ENCODE peak calls at places on chromosomes 11 and 22, in eight cellular contexts. O, S, P, F, Y, I, R and C are unnamed samples.
A peak's percentile ranks its signal among the peaks of the same experiment; 100 is the strongest.

GRCh38 chr11:5690216-5690615 is 626 bp downstream of the TRIM22 start:
- DNase-seq in O (no peak), S (peak; percentile 40), P (no peak), F (no peak), Y (no peak), I (no peak), R (no peak), C (no peak)

GRCh38 chr11:74783241-74783871 is 34.7 kb downstream of the RNF169 start:
- DNase-seq in O (no peak), S (peak; percentile 76), P (no peak), F (no peak), Y (no peak), I (peak; percentile 84), R (no peak), C (peak; percentile 44)

GRCh38 chr22:31496735-31497146 is 405 bp downstream of the SFI1 start:
- DNase-seq in O (no peak), S (no peak), P (no peak), F (peak; percentile 82), Y (no peak), I (no peak), R (no peak), C (no peak)

GRCh38 chr22:47106806-47107205 is 344.4 kb downstream of the TBC1D22A start:
- DNase-seq in O (no peak), S (no peak), P (no peak), F (no peak), Y (no peak), I (no peak), R (no peak), C (no peak)

GRCh38 chr11:75734491-75735180 is 17.0 kb downstream of the MOGAT2 start:
- DNase-seq in O (no peak), S (no peak), P (no peak), F (no peak), Y (peak; percentile 87), I (peak; percentile 46), R (no peak), C (no peak)

GRCh38 chr22:37082251-37082650 is 27.3 kb downstream of the TMPRSS6 start:
- DNase-seq in O (no peak), S (peak; percentile 7), P (no peak), F (no peak), Y (no peak), I (no peak), R (no peak), C (no peak)

GRCh38 chr11:73215191-73216134 is 2.6 kb upstream of the P2RY2 start:
- DNase-seq in O (no peak), S (no peak), P (no peak), F (no peak), Y (peak; percentile 39), I (no peak), R (no peak), C (no peak)

GRCh38 chr11:64620286-64620962 is 29.4 kb downstream of the SLC22A12 start:
- DNase-seq in O (no peak), S (no peak), P (no peak), F (no peak), Y (peak; percentile 80), I (no peak), R (no peak), C (no peak)

GRCh38 chr11:64745523-64746328 is 1.8 kb upstream of the RASGRP2 start:
- DNase-seq in O (peak; percentile 71), S (peak; percentile 22), P (peak; percentile 96), F (peak; percentile 98), Y (peak; percentile 68), I (no peak), R (peak; percentile 80), C (no peak)

GRCh38 chr22:20111045-20111688 is 4.7 kb upstream of the RANBP1 start:
- DNase-seq in O (peak; percentile 58), S (peak; percentile 5), P (peak; percentile 22), F (peak; percentile 42), Y (no peak), I (peak; percentile 26), R (no peak), C (no peak)

GRCh38 chr11:66912361-66912760 is 45.8 kb downstream of the PC start:
- DNase-seq in O (no peak), S (no peak), P (no peak), F (peak; percentile 55), Y (no peak), I (no peak), R (no peak), C (no peak)

GRCh38 chr11:66914505-66914904 is 43.7 kb downstream of the PC start:
- DNase-seq in O (no peak), S (no peak), P (no peak), F (no peak), Y (no peak), I (no peak), R (no peak), C (no peak)

GRCh38 chr11:66912963-66913362 is 45.2 kb downstream of the PC start:
- DNase-seq in O (no peak), S (no peak), P (no peak), F (no peak), Y (no peak), I (no peak), R (no peak), C (no peak)

GRCh38 chr11:66915866-66916265 is 42.3 kb downstream of the PC start:
- DNase-seq in O (no peak), S (no peak), P (no peak), F (no peak), Y (no peak), I (no peak), R (no peak), C (no peak)

DNA sequence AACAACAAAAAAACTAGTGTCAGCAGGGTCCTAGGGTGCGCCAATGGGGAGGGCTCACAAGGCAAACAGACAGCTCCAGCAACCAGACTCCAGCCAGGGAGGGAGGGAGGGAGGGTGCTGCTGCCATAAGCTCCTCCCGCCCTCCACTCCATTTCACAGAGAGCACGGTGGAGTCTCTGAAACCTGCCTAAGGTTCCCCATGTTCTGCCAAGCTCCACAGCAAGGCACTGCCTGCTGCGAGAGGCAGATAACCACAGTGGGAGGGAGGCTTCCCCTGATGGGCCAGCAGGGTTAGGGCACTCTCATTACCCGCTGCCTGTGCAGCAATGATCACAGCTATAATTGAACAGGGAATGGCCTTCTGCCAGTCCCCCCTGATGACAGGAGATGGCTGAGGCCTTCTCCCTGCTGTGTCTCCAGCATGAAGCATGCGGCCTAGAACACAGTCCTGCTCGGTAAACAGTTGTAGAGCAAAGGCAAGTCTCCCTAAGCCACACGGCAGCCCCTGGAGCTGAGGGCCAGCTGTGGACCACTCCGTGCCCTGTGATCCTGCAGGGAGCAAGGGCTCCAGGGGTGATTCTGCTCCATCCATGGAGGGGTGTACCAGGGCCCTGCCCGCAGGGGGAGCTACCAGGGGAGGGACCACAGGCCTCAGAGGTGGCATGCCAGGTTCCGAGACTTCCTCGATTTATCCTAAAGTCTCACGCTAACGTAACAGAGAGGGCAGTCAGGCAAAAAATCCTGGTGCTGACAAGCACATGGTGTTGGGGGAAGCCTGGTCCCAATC is 42.9 kb downstream of the PC start:
- DNase-seq in O (no peak), S (no peak), P (peak; percentile 36), F (no peak), Y (no peak), I (no peak), R (no peak), C (no peak)
- TF ChIP-seq CTCF in O (no peak), S (no peak), P (no peak), F (no peak), Y (no peak), I (peak; percentile 27), R (no peak), C (no peak)

GRCh38 chr11:114308689-114309089 is 12.5 kb downstream of the NNMT start:
- DNase-seq in O (no peak), S (no peak), P (no peak), F (no peak), Y (no peak), I (no peak), R (peak; percentile 42), C (peak; percentile 25)
- H3K4me3 ChIP-seq in O (no peak overlapping the region), S (no peak overlapping the region), P (no peak overlapping the region), F (no peak overlapping the region), Y (no peak overlapping the region), I (no peak overlapping the region), R (no peak overlapping the region), C (no peak overlapping the region)

GRCh38 chr22:23272834-23273233 is 92.5 kb downstream of the BCR start:
- DNase-seq in O (no peak), S (no peak), P (no peak), F (peak; percentile 59), Y (no peak), I (no peak), R (no peak), C (no peak)

GRCh38 chr22:23272371-23272770 is 92.1 kb downstream of the BCR start:
- DNase-seq in O (no peak), S (no peak), P (no peak), F (peak; percentile 60), Y (no peak), I (no peak), R (no peak), C (no peak)

GRCh38 chr22:23274146-23274526 is 93.8 kb downstream of the BCR start:
- DNase-seq in O (no peak), S (no peak), P (no peak), F (no peak), Y (no peak), I (no peak), R (no peak), C (no peak)

GRCh38 chr22:23274891-23275694 is 94.8 kb downstream of the BCR start:
- DNase-seq in O (no peak), S (no peak), P (no peak), F (peak; percentile 45), Y (no peak), I (no peak), R (no peak), C (no peak)

DNA sequence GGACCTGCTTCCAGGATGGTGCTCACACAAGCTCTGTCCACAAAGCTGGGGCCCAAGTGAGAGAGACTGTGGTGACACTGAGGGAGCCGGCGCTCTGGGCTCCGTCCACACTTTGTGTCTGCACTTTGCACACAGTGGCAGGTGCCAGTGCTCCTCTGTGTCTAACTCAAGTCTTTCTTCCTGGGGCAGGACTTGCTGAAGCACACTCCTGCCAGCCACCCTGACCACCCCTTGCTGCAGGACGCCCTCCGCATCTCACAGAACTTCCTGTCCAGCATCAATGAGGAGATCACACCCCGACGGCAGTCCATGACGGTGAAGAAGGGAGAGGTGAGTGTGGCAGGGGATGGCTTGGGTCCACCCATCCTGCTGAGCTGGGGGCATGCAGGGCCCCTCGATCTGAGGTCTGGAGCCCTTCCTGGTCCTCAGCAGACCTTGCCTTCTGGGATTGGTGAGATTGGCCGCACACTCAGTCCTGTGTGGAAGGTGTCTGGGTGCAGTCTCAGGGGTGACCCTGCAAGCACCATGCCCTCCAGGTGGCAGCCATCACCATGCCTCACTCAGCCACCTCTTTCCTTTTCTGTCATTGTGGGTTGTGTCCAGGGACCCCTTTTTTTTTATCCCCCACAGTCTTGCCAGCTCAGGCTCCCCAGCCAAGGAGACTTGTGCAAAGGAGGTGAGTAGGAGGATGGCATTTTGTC is 93.3 kb downstream of the BCR start:
- DNase-seq in O (no peak), S (no peak), P (no peak), F (no peak), Y (no peak), I (no peak), R (no peak), C (no peak)
- H3K36me3 ChIP-seq in O (peaks cover 76% of the 10 kb centered on the region), S (peaks cover 48% of the 10 kb centered on the region), P (peaks cover 70% of the 10 kb centered on the region), F (peaks cover 31% of the 10 kb centered on the region), Y (peaks cover 57% of the 10 kb centered on the region), I (no peaks in the 10 kb centered on the region), R (peaks cover 52% of the 10 kb centered on the region), C (peaks cover 21% of the 10 kb centered on the region)

DNA sequence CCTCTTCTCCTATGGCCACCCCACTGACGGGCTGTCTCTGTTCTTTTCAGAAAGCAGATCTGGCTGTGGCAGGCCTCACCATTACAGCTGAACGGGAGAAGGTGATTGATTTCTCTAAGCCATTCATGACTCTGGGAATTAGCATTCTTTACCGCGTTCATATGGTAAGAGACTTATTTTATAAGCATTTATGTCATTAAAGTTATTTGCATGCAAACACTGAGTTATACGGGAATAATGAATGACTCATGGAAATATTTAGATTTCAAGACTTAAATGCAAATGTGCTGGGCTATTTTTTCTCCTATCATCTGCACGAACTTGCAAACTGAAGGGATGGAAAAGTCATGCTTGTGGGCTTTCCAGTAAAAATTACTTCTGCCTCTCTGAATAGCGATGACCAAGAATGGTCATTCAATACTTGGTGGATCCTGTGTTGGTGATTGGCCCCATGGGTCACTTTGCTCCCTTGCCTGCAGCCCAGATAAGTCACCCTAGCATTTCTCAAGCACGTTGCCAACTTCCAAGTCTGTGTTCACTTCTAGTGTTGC is 83.5 kb upstream of the TBCEL start:
- DNase-seq in O (no peak), S (peak; percentile 20), P (no peak), F (no peak), Y (no peak), I (no peak), R (no peak), C (no peak)
- TF ChIP-seq CTCF in O (no peak), S (no peak), P (no peak), F (no peak), Y (no peak), I (no peak), R (no peak), C (no peak)